ENCODE peak calls at places on chromosomes 7 and 10, in six cellular contexts. D is lung; L is T-helper 1 cell; E is activated T-cell treated with anti-CD3 and anti-CD28 coated beads, Interleukin-2, amount 50 U/mL, for 48 hours; A is GM18507; V is germinal center. S is an unnamed sample.

GRCh38 chr10:3166496-3167290 is 5.9 kb downstream of the PITRM1 start:
- DNase-seq in E (no peak), L (no peak), V (no peak), D (no peak), A (no peak), S (no peak)

GRCh38 chr10:60809157-60809556 is 30.9 kb downstream of the CDK1 start:
- DNase-seq in A (no peak), L (no peak), D (no peak), E (no peak), V (no peak), S (peak)

GRCh38 chr7:124086843-124087242 is 54.0 kb upstream of the TMEM229A start:
- DNase-seq in A (no peak), V (no peak), D (no peak), L (no peak), E (no peak), S (no peak)

GRCh38 chr10:76119515-76119914 is 688.1 kb downstream of the LRMDA start:
- DNase-seq in V (no peak), D (no peak), A (no peak), L (no peak), E (no peak), S (peak)

GRCh38 chr7:141695803-141696289 is 6.1 kb downstream of the DENND11 start:
- DNase-seq in A (no peak), E (no peak), V (no peak), L (no peak), D (no peak), S (no peak)

GRCh38 chr10:92901819-92902234 is 53.5 kb downstream of the EXOC6 start:
- DNase-seq in A (no peak), E (no peak), D (no peak), V (no peak), L (no peak), S (no peak)

GRCh38 chr10:97037365-97038361 is 148.1 kb downstream of the SLIT1 start:
- DNase-seq in A (peak), D (peak), V (peak), L (no peak), E (peak), S (peak)

GRCh38 chr7:103540986-103541385 is 95.0 kb upstream of the SLC26A5 start:
- DNase-seq in A (no peak), E (no peak), V (no peak), D (no peak), L (no peak), S (no peak)

GRCh38 chr7:131010714-131011436 is 276.9 kb upstream of the KLF14 start:
- DNase-seq in L (no peak), D (no peak), V (no peak), E (peak), A (no peak), S (no peak)